ENCODE peak calls at places on chromosomes 3 and 15, in four cellular contexts. A is GM23338, Z is Calu3, Y is fibroblast of mammary gland. R is an unnamed sample.

GRCh38 chr15:100030586-100031249 is 297.5 kb upstream of the LYSMD4 start:
- DNase-seq in Y (peak), A (no peak), Z (no peak), R (no peak)

GRCh38 chr3:72892081-72892763 is 4.4 kb downstream of the GXYLT2 start:
- DNase-seq in Z (no peak), Y (peak), A (no peak), R (no peak)

GRCh38 chr15:101173233-101174119 is 78.4 kb downstream of the CHSY1 start:
- DNase-seq in Z (no peak), A (no peak), Y (no peak), R (no peak)

GRCh38 chr3:159378391-159378790 is 576.5 kb downstream of the MFSD1 start:
- DNase-seq in Z (no peak), A (no peak), Y (no peak), R (no peak)

GRCh38 chr3:33645060-33645841 is 72.8 kb downstream of the CLASP2 start:
- DNase-seq in Z (no peak), Y (peak), A (peak), R (no peak)

GRCh38 chr3:107189158-107189791 is 188.0 kb upstream of the CCDC54 start:
- DNase-seq in Y (no peak), Z (no peak), A (no peak), R (no peak)

GRCh38 chr3:178512627-178513026 is 23.6 kb upstream of the KCNMB2 start:
- DNase-seq in A (no peak), Y (no peak), Z (no peak), R (no peak)

GRCh38 chr3:23324745-23325144 is 121.6 kb downstream of the UBE2E2 start:
- DNase-seq in A (no peak), Y (peak), Z (no peak), R (no peak)

GRCh38 chr3:128296469-128297251 is 143.4 kb downstream of the EEFSEC start:
- DNase-seq in A (no peak), Z (peak), Y (no peak), R (no peak)

GRCh38 chr15:36468746-36469145 is 110.7 kb upstream of the CDIN1 start:
- DNase-seq in Z (no peak), A (no peak), Y (peak), R (no peak)

GRCh38 chr15:66959066-66959465 is 106.3 kb upstream of the SMAD3 start:
- DNase-seq in A (no peak), Y (no peak), Z (no peak), R (no peak)

GRCh38 chr15:33852094-33852493 is 116.2 kb upstream of the CHRM5 start:
- DNase-seq in Z (no peak), A (no peak), Y (no peak), R (no peak)

GRCh38 chr3:87350367-87351199 is 74.2 kb upstream of the POU1F1 start:
- DNase-seq in Y (peak), A (peak), Z (no peak), R (no peak)

GRCh38 chr15:98967096-98967495 is 40.5 kb downstream of the PGPEP1L start:
- DNase-seq in Z (no peak), A (no peak), Y (no peak), R (no peak)

GRCh38 chr3:161266731-161267150 is 45.6 kb downstream of the NMD3 start:
- DNase-seq in A (no peak), Y (peak), Z (peak), R (no peak)

GRCh38 chr3:101950510-101950909 is 101.2 kb downstream of the NFKBIZ start:
- DNase-seq in Y (peak), Z (peak), A (no peak), R (no peak)

GRCh38 chr3:59433546-59433945 is 383.7 kb upstream of the CFAP20DC start:
- DNase-seq in Y (no peak), Z (no peak), A (no peak), R (no peak)

GRCh38 chr15:84598250-84598649 is 2.6 kb upstream of the ZSCAN2 start:
- DNase-seq in Y (peak), Z (no peak), A (peak), R (no peak)

GRCh38 chr3:158103956-158104338 is 2.3 kb downstream of the SHOX2 start:
- DNase-seq in Z (peak), A (peak), Y (peak), R (no peak)

DNA sequence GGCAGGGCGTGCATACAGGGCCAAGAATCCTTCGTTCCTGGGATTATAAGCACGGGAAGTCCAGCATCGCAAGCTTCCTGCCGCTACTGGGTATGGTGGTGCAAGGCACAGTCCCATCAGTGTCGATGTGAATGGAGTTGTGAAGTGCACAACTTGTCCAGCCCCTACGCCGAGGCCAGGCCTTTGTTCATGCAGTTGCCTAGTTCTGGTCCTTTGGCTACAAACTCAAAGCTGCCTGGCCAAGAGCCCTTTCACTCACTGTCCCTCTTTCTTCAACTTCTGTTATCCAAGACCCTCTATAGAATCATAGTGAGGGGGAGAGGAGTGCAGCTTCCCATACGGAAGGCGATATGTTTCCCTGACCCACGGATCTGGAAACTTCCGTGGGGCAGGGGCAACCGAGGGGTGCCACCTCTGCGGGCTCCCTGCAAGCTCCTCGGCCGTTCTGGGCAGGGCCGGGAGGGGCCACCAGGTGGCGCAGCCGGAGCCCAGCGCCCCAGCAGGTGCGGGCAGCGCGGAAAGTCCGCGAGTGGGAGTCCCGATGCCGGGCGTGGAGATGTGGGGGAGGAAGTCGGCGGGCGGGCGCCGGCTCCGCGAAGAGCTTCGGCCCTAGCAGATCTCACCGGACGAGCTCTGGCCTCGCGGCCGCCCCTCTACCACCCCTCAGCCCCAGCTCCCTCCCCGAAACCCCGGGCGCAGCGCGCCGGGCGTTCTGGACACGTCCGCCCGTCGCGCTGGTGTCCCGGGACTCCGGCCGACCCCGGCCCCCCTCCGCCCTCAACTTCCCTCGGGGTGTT is 693 bp downstream of the RASGRP1 start:
- DNase-seq in Y (peak), Z (peak), A (peak), R (peak)
- TF ChIP-seq CTCF in Y (peak), Z (peak), A (peak), R (peak)

DNA sequence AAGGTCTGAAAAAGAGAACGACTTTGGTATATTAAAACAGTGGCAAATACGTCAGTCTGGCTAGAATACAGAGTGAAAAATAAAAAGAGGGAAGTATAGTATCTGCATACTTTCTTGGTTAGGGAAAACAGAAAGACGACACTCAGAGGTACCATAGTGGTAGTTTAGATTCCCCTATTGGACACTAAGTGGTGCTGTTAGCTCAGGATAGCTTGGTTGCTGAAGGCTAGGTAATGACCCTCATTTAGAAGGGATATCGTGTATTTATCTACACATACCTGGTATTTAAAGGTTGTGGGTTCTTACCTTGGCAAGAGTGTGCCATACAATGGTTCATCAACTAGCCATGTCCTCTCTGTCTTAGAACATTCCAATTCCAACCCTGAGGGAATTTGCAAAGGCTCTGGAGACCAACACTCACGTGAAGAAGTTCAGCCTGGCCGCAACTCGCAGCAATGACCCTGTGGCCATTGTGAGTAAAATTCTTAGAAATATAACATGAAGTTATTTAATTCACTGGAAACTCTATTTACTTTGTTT is 31.0 kb downstream of the TMOD2 start:
- DNase-seq in Z (peak), Y (peak), A (peak), R (no peak)
- TF ChIP-seq CTCF in Z (no peak), Y (peak), A (peak), R (peak)

GRCh38 chr3:187684444-187684843 is 14.2 kb upstream of the SST start:
- DNase-seq in Z (no peak), Y (no peak), A (no peak), R (no peak)

GRCh38 chr3:187686874-187687273 is 15.5 kb downstream of the RTP2 start:
- DNase-seq in Z (no peak), Y (no peak), A (no peak), R (no peak)

GRCh38 chr3:187685948-187686347 is 15.8 kb upstream of the SST start:
- DNase-seq in Z (no peak), A (no peak), Y (no peak), R (no peak)

GRCh38 chr3:187679638-187680396 is 9.6 kb upstream of the SST start:
- DNase-seq in Y (peak), A (peak), Z (peak), R (peak)

GRCh38 chr3:187684880-187685279 is 14.7 kb upstream of the SST start:
- DNase-seq in Z (no peak), Y (peak), A (no peak), R (no peak)
- TF ChIP-seq CTCF in Z (no peak), Y (no peak), A (no peak), R (no peak)

GRCh38 chr3:187616307-187616939 is 53.8 kb downstream of the SST start:
- DNase-seq in Z (peak), Y (peak), A (peak), R (no peak)
- TF ChIP-seq CTCF in Z (peak), Y (peak), A (peak), R (peak)